ENCODE peak calls at places on chromosome 21, in five cellular contexts. H, D, W, S and X are unnamed samples.

GRCh38 chr21:38178653-38179503 is 77.9 kb upstream of the KCNJ15 start:
- DNase-seq in H (no peak), D (no peak), W (no peak), S (no peak), X (no peak)

GRCh38 chr21:38159355-38159754 is 97.4 kb upstream of the KCNJ15 start:
- DNase-seq in H (peak; percentile 21), D (peak; percentile 68), W (peak; percentile 52), S (peak; percentile 70), X (no peak)

GRCh38 chr21:28719731-28720130 is 272.9 kb downstream of the LTN1 start:
- DNase-seq in H (no peak), D (no peak), W (no peak), S (no peak), X (no peak)

GRCh38 chr21:15543473-15543872 is 186.3 kb upstream of the USP25 start:
- DNase-seq in H (no peak), D (no peak), W (no peak), S (no peak), X (no peak)

GRCh38 chr21:27741736-27742135 is 774.8 kb upstream of the ADAMTS5 start:
- DNase-seq in H (no peak), D (no peak), W (no peak), S (no peak), X (no peak)

GRCh38 chr21:18460979-18461378 is 57.4 kb upstream of the TMPRSS15 start:
- DNase-seq in H (no peak), D (no peak), W (no peak), S (no peak), X (no peak)

GRCh38 chr21:38139380-38140168 is 117.2 kb upstream of the KCNJ15 start:
- DNase-seq in H (no peak), D (no peak), W (no peak), S (peak; percentile 12), X (no peak)

GRCh38 chr21:37734846-37735245 is 181.4 kb downstream of the KCNJ6 start:
- DNase-seq in H (no peak), D (no peak), W (no peak), S (no peak), X (no peak)

GRCh38 chr21:34642211-34643075 is 26.4 kb upstream of the CLIC6 start:
- DNase-seq in H (no peak), D (no peak), W (no peak), S (peak; percentile 77), X (no peak)

GRCh38 chr21:33973268-33973667 is 57.7 kb upstream of the ATP5PO start:
- DNase-seq in H (no peak), D (no peak), W (no peak), S (no peak), X (no peak)

GRCh38 chr21:15141236-15141970 is 76.6 kb upstream of the NRIP1 start:
- DNase-seq in H (no peak), D (peak; percentile 73), W (no peak), S (no peak), X (no peak)

GRCh38 chr21:29125199-29125598 is 5.2 kb upstream of the MAP3K7CL start:
- DNase-seq in H (no peak), D (no peak), W (no peak), S (no peak), X (no peak)

GRCh38 chr21:28078126-28078525 is 914.6 kb downstream of the LTN1 start:
- DNase-seq in H (no peak), D (no peak), W (no peak), S (no peak), X (no peak)

GRCh38 chr21:22145555-22145954 is 1147.3 kb downstream of the NCAM2 start:
- DNase-seq in H (no peak), D (no peak), W (no peak), S (no peak), X (no peak)

GRCh38 chr21:22597660-22598255 is 1599.5 kb downstream of the NCAM2 start:
- DNase-seq in H (no peak), D (no peak), W (no peak), S (no peak), X (no peak)

GRCh38 chr21:14088391-14088790 is 122.4 kb downstream of the LIPI start:
- DNase-seq in H (no peak), D (no peak), W (no peak), S (no peak), X (no peak)

GRCh38 chr21:37758997-37759396 is 157.3 kb downstream of the KCNJ6 start:
- DNase-seq in H (no peak), D (peak; percentile 52), W (peak; percentile 25), S (peak; percentile 52), X (peak; percentile 48)

GRCh38 chr21:29145837-29146453 is 15.5 kb downstream of the MAP3K7CL start:
- DNase-seq in H (no peak), D (no peak), W (no peak), S (no peak), X (no peak)

GRCh38 chr21:29347274-29347681 is 48.6 kb downstream of the BACH1 start:
- DNase-seq in H (no peak), D (peak; percentile 57), W (no peak), S (no peak), X (no peak)

GRCh38 chr21:23968722-23969647 is 1638.3 kb downstream of the MRPL39 start:
- DNase-seq in H (no peak), D (peak; percentile 87), W (no peak), S (peak; percentile 18), X (no peak)

GRCh38 chr21:35796834-35797233 is 263.5 kb downstream of the SETD4 start:
- DNase-seq in H (no peak), D (no peak), W (no peak), S (no peak), X (no peak)

GRCh38 chr21:28018741-28019669 is 973.7 kb downstream of the LTN1 start:
- DNase-seq in H (no peak), D (no peak), W (no peak), S (no peak), X (no peak)

GRCh38 chr21:14995695-14996490 is 68.9 kb downstream of the NRIP1 start:
- DNase-seq in H (no peak), D (no peak), W (no peak), S (no peak), X (no peak)

GRCh38 chr21:36171741-36172331 is 15.2 kb downstream of the DOP1B start:
- DNase-seq in H (peak; percentile 51), D (no peak), W (no peak), S (no peak), X (no peak)

GRCh38 chr21:22174746-22175145 is 1176.5 kb downstream of the NCAM2 start:
- DNase-seq in H (no peak), D (no peak), W (no peak), S (no peak), X (no peak)

GRCh38 chr21:17828223-17828622 is 9.1 kb upstream of the C21orf91 start:
- DNase-seq in H (no peak), D (no peak), W (no peak), S (peak; percentile 20), X (no peak)

GRCh38 chr21:37204580-37204979 is 62.6 kb downstream of the VPS26C start:
- DNase-seq in H (no peak), D (no peak), W (no peak), S (no peak), X (no peak)

GRCh38 chr21:16420086-16420724 is 690.4 kb downstream of the USP25 start:
- DNase-seq in H (peak; percentile 38), D (no peak), W (no peak), S (peak; percentile 16), X (no peak)

GRCh38 chr21:33268736-33269441 is 2.7 kb downstream of the IL10RB start:
- DNase-seq in H (no peak), D (peak; percentile 97), W (no peak), S (no peak), X (no peak)

GRCh38 chr21:33293811-33294216 is 27.6 kb downstream of the IL10RB start:
- DNase-seq in H (no peak), D (no peak), W (no peak), S (no peak), X (no peak)

GRCh38 chr21:40562603-40563002 is 284.4 kb downstream of the DSCAM start:
- DNase-seq in H (no peak), D (no peak), W (no peak), S (no peak), X (no peak)

GRCh38 chr21:34941162-34941561 is 107.9 kb downstream of the RUNX1 start:
- DNase-seq in H (no peak), D (no peak), W (no peak), S (no peak), X (no peak)

GRCh38 chr21:27400045-27400444 is 433.2 kb upstream of the ADAMTS5 start:
- DNase-seq in H (no peak), D (no peak), W (no peak), S (no peak), X (no peak)

DNA sequence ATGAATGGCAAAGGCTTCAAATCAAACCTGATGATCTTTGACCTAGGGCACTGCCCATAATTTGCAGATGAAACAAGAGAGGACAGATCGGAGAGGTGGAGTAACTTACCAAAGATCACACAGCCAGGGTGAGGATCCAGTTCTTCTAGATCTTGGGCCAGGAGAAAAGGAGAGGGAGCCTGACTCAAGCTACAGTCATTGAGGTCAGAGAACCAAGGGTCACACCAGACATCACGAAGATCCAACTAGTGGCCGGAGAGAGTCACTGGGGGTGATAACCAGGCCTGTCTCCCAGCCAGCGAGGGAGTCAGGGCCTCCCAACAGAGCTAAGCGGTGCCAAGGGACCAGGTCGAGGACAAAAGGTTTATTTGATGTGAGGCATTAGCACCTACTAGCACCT is 115.0 kb downstream of the RIPK4 start:
- DNase-seq in H (no peak), D (no peak), W (no peak), S (no peak), X (no peak)
- TF ChIP-seq CTCF in H (no peak), D (no peak), W (no peak), S (peak; percentile 3), X (no peak)

GRCh38 chr21:44304846-44305245 is 5.0 kb downstream of the PFKL start:
- DNase-seq in H (no peak), D (peak; percentile 74), W (peak; percentile 50), S (peak; percentile 9), X (no peak)
- TF ChIP-seq CTCF in H (peak; percentile 70), D (peak; percentile 60), W (peak; percentile 73), S (peak; percentile 87), X (peak; percentile 48)

GRCh38 chr21:30605968-30606367 is 5.1 kb downstream of the KRTAP22-1 start:
- DNase-seq in H (no peak), D (no peak), W (no peak), S (no peak), X (no peak)
- TF ChIP-seq CTCF in H (no peak), D (no peak), W (no peak), S (no peak), X (no peak)

DNA sequence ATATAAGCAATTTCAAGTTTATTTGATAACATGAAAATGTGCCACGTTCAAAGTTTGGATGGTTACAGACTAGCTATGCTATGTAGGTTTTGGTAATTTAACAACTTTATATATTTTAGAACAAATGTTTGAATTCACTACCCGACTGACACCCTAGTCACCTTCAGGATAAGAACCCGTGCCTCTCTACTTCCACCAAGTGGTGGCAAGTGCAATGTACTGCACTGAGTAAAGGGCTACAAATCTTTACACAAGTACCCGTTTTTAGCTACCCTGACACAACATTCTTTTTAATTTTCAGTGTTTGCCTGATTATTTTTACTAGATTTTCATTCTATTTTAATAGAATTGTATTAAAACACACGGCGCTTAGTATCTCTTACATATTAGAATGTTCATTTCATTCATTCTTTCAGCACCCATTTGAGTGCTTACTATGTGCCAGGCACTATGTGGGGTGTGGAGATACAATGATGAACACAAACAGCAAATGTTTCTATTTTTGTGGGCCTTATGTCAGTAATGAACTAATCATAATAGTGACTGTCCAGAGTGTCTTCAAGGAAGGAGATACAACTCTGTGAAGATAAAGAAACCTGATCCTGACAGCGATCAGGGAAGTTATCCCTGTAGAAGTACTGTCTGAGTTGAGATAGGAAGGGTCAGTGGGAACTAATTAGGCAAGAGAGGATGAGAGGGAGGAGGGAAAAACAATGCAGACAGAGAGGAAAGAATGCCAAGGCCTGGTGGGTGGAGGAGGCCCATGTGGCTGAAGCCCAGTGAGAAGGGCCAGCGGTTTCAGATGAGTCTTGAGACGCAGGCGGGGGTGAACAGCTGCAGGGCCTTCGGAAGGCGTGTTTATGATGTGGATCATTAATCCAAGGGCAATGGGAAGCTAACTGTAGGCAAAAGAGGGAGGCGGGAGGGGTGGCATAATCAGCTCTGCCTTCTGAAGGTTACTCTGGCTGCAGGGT is 3.8 kb downstream of the LCA5L start:
- DNase-seq in H (no peak), D (peak; percentile 73), W (no peak), S (peak; percentile 48), X (no peak)
- TF ChIP-seq CTCF in H (peak; percentile 74), D (peak; percentile 67), W (peak; percentile 83), S (peak; percentile 91), X (peak; percentile 60)